ENCODE peak calls at places on chromosomes 3 and 15, in four cellular contexts. One of them, this sample, is unnamed.

GRCh38 chr3:149752051-149752787 is at the start of gene COMMD2:
- DNase-seq in nephron progenitor cell: peak; percentile 75
- DNase-seq in iris pigment epithelial cell: peak; percentile 88
- DNase-seq in stimulated activated naive CD8-positive, alpha-beta T cell treated with anti-CD3 and anti-CD28 coated beads, Interleukin-15, Interleukin-2, amounts not matched to agents 100 U/mL and 50 U/mL, for 24 hours: peak; percentile 76
- DNase-seq in this sample: peak; percentile 83

GRCh38 chr3:61960976-61961375 is 399.6 kb downstream of the PTPRG start:
- DNase-seq in iris pigment epithelial cell: no peak
- DNase-seq in nephron progenitor cell: no peak
- DNase-seq in stimulated activated naive CD8-positive, alpha-beta T cell treated with anti-CD3 and anti-CD28 coated beads, Interleukin-15, Interleukin-2, amounts not matched to agents 100 U/mL and 50 U/mL, for 24 hours: no peak
- DNase-seq in this sample: no peak

GRCh38 chr15:51343466-51343865 is 2.0 kb downstream of the GLDN start:
- DNase-seq in stimulated activated naive CD8-positive, alpha-beta T cell treated with anti-CD3 and anti-CD28 coated beads, Interleukin-15, Interleukin-2, amounts not matched to agents 100 U/mL and 50 U/mL, for 24 hours: no peak
- DNase-seq in nephron progenitor cell: no peak
- DNase-seq in iris pigment epithelial cell: no peak
- DNase-seq in this sample: no peak

GRCh38 chr15:58040117-58040516 is 25.4 kb downstream of the ALDH1A2 start:
- DNase-seq in nephron progenitor cell: no peak
- DNase-seq in stimulated activated naive CD8-positive, alpha-beta T cell treated with anti-CD3 and anti-CD28 coated beads, Interleukin-15, Interleukin-2, amounts not matched to agents 100 U/mL and 50 U/mL, for 24 hours: no peak
- DNase-seq in iris pigment epithelial cell: no peak
- DNase-seq in this sample: no peak

GRCh38 chr3:27594096-27594690 is 110.0 kb upstream of the SLC4A7 start:
- DNase-seq in nephron progenitor cell: no peak
- DNase-seq in iris pigment epithelial cell: peak; percentile 14
- DNase-seq in stimulated activated naive CD8-positive, alpha-beta T cell treated with anti-CD3 and anti-CD28 coated beads, Interleukin-15, Interleukin-2, amounts not matched to agents 100 U/mL and 50 U/mL, for 24 hours: no peak
- DNase-seq in this sample: no peak

GRCh38 chr3:143731776-143732175 is 116.5 kb downstream of the SLC9A9 start:
- DNase-seq in nephron progenitor cell: no peak
- DNase-seq in iris pigment epithelial cell: no peak
- DNase-seq in stimulated activated naive CD8-positive, alpha-beta T cell treated with anti-CD3 and anti-CD28 coated beads, Interleukin-15, Interleukin-2, amounts not matched to agents 100 U/mL and 50 U/mL, for 24 hours: no peak
- DNase-seq in this sample: no peak

GRCh38 chr15:33098082-33099058 is 96.1 kb downstream of the FMN1 start:
- DNase-seq in nephron progenitor cell: no peak
- DNase-seq in iris pigment epithelial cell: peak; percentile 93
- DNase-seq in stimulated activated naive CD8-positive, alpha-beta T cell treated with anti-CD3 and anti-CD28 coated beads, Interleukin-15, Interleukin-2, amounts not matched to agents 100 U/mL and 50 U/mL, for 24 hours: no peak
- DNase-seq in this sample: no peak

GRCh38 chr3:123365450-123366143 is 83.3 kb downstream of the ADCY5 start:
- DNase-seq in iris pigment epithelial cell: peak; percentile 32
- DNase-seq in nephron progenitor cell: peak; percentile 30
- DNase-seq in stimulated activated naive CD8-positive, alpha-beta T cell treated with anti-CD3 and anti-CD28 coated beads, Interleukin-15, Interleukin-2, amounts not matched to agents 100 U/mL and 50 U/mL, for 24 hours: no peak
- DNase-seq in this sample: no peak

GRCh38 chr3:81778678-81779182 is 17.3 kb upstream of the GBE1 start:
- DNase-seq in iris pigment epithelial cell: peak; percentile 67
- DNase-seq in stimulated activated naive CD8-positive, alpha-beta T cell treated with anti-CD3 and anti-CD28 coated beads, Interleukin-15, Interleukin-2, amounts not matched to agents 100 U/mL and 50 U/mL, for 24 hours: no peak
- DNase-seq in nephron progenitor cell: no peak
- DNase-seq in this sample: no peak

This sample was measured in NK-92 treated with Interleukin-12 subunit alpha and Interleukin-12 subunit beta, amount 100 ng/mL, for 24 hours.